ENCODE peak calls at places on chromosomes 5 and 9, in five cellular contexts. One of them, this sample, is unnamed.
A peak's percentile ranks its signal among the peaks of the same experiment; 100 is the strongest.

GRCh38 chr5:68548959-68549676 is 333.6 kb downstream of the PIK3R1 start:
- DNase-seq in cardiac muscle cell: peak; percentile 57
- DNase-seq in astrocyte of the cerebellum: no peak
- DNase-seq in GM12865: no peak
- DNase-seq in choroid plexus epithelial cell: no peak
- DNase-seq in this sample: peak; percentile 79

GRCh38 chr5:157535042-157535865 is 40.3 kb downstream of the ADAM19 start:
- DNase-seq in choroid plexus epithelial cell: peak; percentile 64
- DNase-seq in cardiac muscle cell: peak; percentile 85
- DNase-seq in GM12865: no peak
- DNase-seq in astrocyte of the cerebellum: no peak
- DNase-seq in this sample: peak; percentile 55

GRCh38 chr9:34644766-34645314 is 1.6 kb upstream of the GALT start:
- DNase-seq in choroid plexus epithelial cell: no peak
- DNase-seq in cardiac muscle cell: peak; percentile 14
- DNase-seq in GM12865: no peak
- DNase-seq in astrocyte of the cerebellum: no peak
- DNase-seq in this sample: no peak

GRCh38 chr5:140041099-140041491 is 2.0 kb downstream of the NRG2 start:
- DNase-seq in cardiac muscle cell: no peak
- DNase-seq in GM12865: peak; percentile 30
- DNase-seq in astrocyte of the cerebellum: no peak
- DNase-seq in choroid plexus epithelial cell: no peak
- DNase-seq in this sample: no peak

GRCh38 chr9:137029058-137029922 is 1.3 kb upstream of the ABCA2 start:
- DNase-seq in cardiac muscle cell: peak; percentile 67
- DNase-seq in GM12865: peak; percentile 82
- DNase-seq in astrocyte of the cerebellum: no peak
- DNase-seq in choroid plexus epithelial cell: peak; percentile 57
- DNase-seq in this sample: no peak

GRCh38 chr9:83620841-83621636 is 1.9 kb upstream of the IDNK start:
- DNase-seq in choroid plexus epithelial cell: peak; percentile 68
- DNase-seq in astrocyte of the cerebellum: peak; percentile 12
- DNase-seq in cardiac muscle cell: peak; percentile 63
- DNase-seq in GM12865: peak; percentile 65
- DNase-seq in this sample: peak; percentile 53

GRCh38 chr9:135703726-135704125 is 1.7 kb downstream of the KCNT1 start:
- DNase-seq in choroid plexus epithelial cell: no peak
- DNase-seq in astrocyte of the cerebellum: no peak
- DNase-seq in GM12865: no peak
- DNase-seq in cardiac muscle cell: no peak
- DNase-seq in this sample: no peak

GRCh38 chr5:58491216-58491892 is at the start of gene GAPT:
- DNase-seq in cardiac muscle cell: no peak
- DNase-seq in choroid plexus epithelial cell: no peak
- DNase-seq in GM12865: no peak
- DNase-seq in astrocyte of the cerebellum: no peak
- DNase-seq in this sample: no peak

GRCh38 chr9:133779516-133780403 is 41.6 kb upstream of the SARDH start:
- DNase-seq in GM12865: no peak
- DNase-seq in astrocyte of the cerebellum: no peak
- DNase-seq in choroid plexus epithelial cell: no peak
- DNase-seq in cardiac muscle cell: no peak
- DNase-seq in this sample: no peak

GRCh38 chr9:123073441-123073840 is 40.0 kb downstream of the GPR21 start:
- DNase-seq in choroid plexus epithelial cell: no peak
- DNase-seq in cardiac muscle cell: no peak
- DNase-seq in GM12865: peak; percentile 21
- DNase-seq in astrocyte of the cerebellum: no peak
- DNase-seq in this sample: no peak

GRCh38 chr5:142491260-142491659 is 166.4 kb upstream of the SPRY4 start:
- DNase-seq in GM12865: no peak
- DNase-seq in choroid plexus epithelial cell: no peak
- DNase-seq in cardiac muscle cell: no peak
- DNase-seq in astrocyte of the cerebellum: no peak
- DNase-seq in this sample: no peak

GRCh38 chr9:6414291-6414690 is 1.3 kb downstream of the UHRF2 start:
- DNase-seq in cardiac muscle cell: peak; percentile 60
- DNase-seq in astrocyte of the cerebellum: peak; percentile 63
- DNase-seq in GM12865: peak; percentile 35
- DNase-seq in choroid plexus epithelial cell: peak; percentile 69
- DNase-seq in this sample: peak; percentile 79

GRCh38 chr5:73115399-73116051 is 4.8 kb upstream of the TMEM171 start:
- DNase-seq in GM12865: no peak
- DNase-seq in cardiac muscle cell: peak; percentile 37
- DNase-seq in choroid plexus epithelial cell: peak; percentile 90
- DNase-seq in astrocyte of the cerebellum: peak; percentile 90
- DNase-seq in this sample: peak; percentile 98

GRCh38 chr5:124986667-124987066 is 240.2 kb upstream of the ZNF608 start:
- DNase-seq in GM12865: no peak
- DNase-seq in astrocyte of the cerebellum: no peak
- DNase-seq in cardiac muscle cell: no peak
- DNase-seq in choroid plexus epithelial cell: peak; percentile 28
- DNase-seq in this sample: no peak

GRCh38 chr9:114746591-114746990 is 59.2 kb downstream of the TNFSF15 start:
- DNase-seq in GM12865: no peak
- DNase-seq in cardiac muscle cell: no peak
- DNase-seq in choroid plexus epithelial cell: no peak
- DNase-seq in astrocyte of the cerebellum: no peak
- DNase-seq in this sample: no peak

GRCh38 chr5:67960939-67961338 is 254.6 kb upstream of the PIK3R1 start:
- DNase-seq in choroid plexus epithelial cell: no peak
- DNase-seq in cardiac muscle cell: no peak
- DNase-seq in astrocyte of the cerebellum: no peak
- DNase-seq in GM12865: no peak
- DNase-seq in this sample: no peak

GRCh38 chr5:72252574-72253155 is 67.4 kb downstream of the MRPS27 start:
- DNase-seq in choroid plexus epithelial cell: peak; percentile 47
- DNase-seq in GM12865: no peak
- DNase-seq in astrocyte of the cerebellum: no peak
- DNase-seq in cardiac muscle cell: no peak
- DNase-seq in this sample: no peak

GRCh38 chr5:159385529-159385928 is 55.2 kb upstream of the IL12B start:
- DNase-seq in astrocyte of the cerebellum: no peak
- DNase-seq in GM12865: no peak
- DNase-seq in cardiac muscle cell: no peak
- DNase-seq in choroid plexus epithelial cell: no peak
- DNase-seq in this sample: no peak

GRCh38 chr5:3625626-3626025 is 30.0 kb downstream of the IRX1 start:
- DNase-seq in cardiac muscle cell: no peak
- DNase-seq in astrocyte of the cerebellum: no peak
- DNase-seq in GM12865: no peak
- DNase-seq in choroid plexus epithelial cell: no peak
- DNase-seq in this sample: no peak

GRCh38 chr5:60997721-60998120 is 52.7 kb downstream of the NDUFAF2 start:
- DNase-seq in GM12865: no peak
- DNase-seq in choroid plexus epithelial cell: no peak
- DNase-seq in astrocyte of the cerebellum: no peak
- DNase-seq in cardiac muscle cell: peak; percentile 20
- DNase-seq in this sample: no peak

GRCh38 chr9:22111871-22112247 is 102.8 kb upstream of the CDKN2B start:
- DNase-seq in cardiac muscle cell: peak; percentile 60
- DNase-seq in astrocyte of the cerebellum: peak; percentile 87
- DNase-seq in choroid plexus epithelial cell: peak; percentile 79
- DNase-seq in GM12865: no peak
- DNase-seq in this sample: peak; percentile 92

GRCh38 chr5:180869587-180869986 is 8.5 kb upstream of the ZFP62 start:
- DNase-seq in GM12865: no peak
- DNase-seq in choroid plexus epithelial cell: no peak
- DNase-seq in astrocyte of the cerebellum: no peak
- DNase-seq in cardiac muscle cell: no peak
- DNase-seq in this sample: no peak

GRCh38 chr5:125536582-125536981 is 790.1 kb upstream of the ZNF608 start:
- DNase-seq in choroid plexus epithelial cell: peak; percentile 47
- DNase-seq in cardiac muscle cell: peak; percentile 68
- DNase-seq in GM12865: no peak
- DNase-seq in astrocyte of the cerebellum: peak; percentile 73
- DNase-seq in this sample: peak; percentile 63

GRCh38 chr5:57650360-57651069 is 167.9 kb upstream of the ACTBL2 start:
- DNase-seq in cardiac muscle cell: peak; percentile 68
- DNase-seq in GM12865: peak; percentile 55
- DNase-seq in choroid plexus epithelial cell: peak; percentile 87
- DNase-seq in astrocyte of the cerebellum: no peak
- DNase-seq in this sample: peak; percentile 55

GRCh38 chr5:80254767-80255424 is 952 bp downstream of the SERINC5 start:
- DNase-seq in astrocyte of the cerebellum: no peak
- DNase-seq in GM12865: peak; percentile 5
- DNase-seq in cardiac muscle cell: peak; percentile 24
- DNase-seq in choroid plexus epithelial cell: peak; percentile 48
- DNase-seq in this sample: peak; percentile 49

GRCh38 chr5:148104226-148104625 is 40.4 kb downstream of the SPINK5 start:
- DNase-seq in GM12865: no peak
- DNase-seq in choroid plexus epithelial cell: no peak
- DNase-seq in astrocyte of the cerebellum: no peak
- DNase-seq in cardiac muscle cell: no peak
- DNase-seq in this sample: no peak

GRCh38 chr9:12933957-12934356 is 159.1 kb downstream of the LURAP1L start:
- DNase-seq in astrocyte of the cerebellum: no peak
- DNase-seq in GM12865: no peak
- DNase-seq in choroid plexus epithelial cell: no peak
- DNase-seq in cardiac muscle cell: no peak
- DNase-seq in this sample: no peak

GRCh38 chr5:175697846-175698245 is 40.0 kb downstream of the HRH2 start:
- DNase-seq in choroid plexus epithelial cell: no peak
- DNase-seq in GM12865: no peak
- DNase-seq in cardiac muscle cell: no peak
- DNase-seq in astrocyte of the cerebellum: no peak
- DNase-seq in this sample: no peak

GRCh38 chr5:134509308-134510040 is 16.0 kb upstream of the JADE2 start:
- DNase-seq in GM12865: no peak
- DNase-seq in choroid plexus epithelial cell: no peak
- DNase-seq in astrocyte of the cerebellum: no peak
- DNase-seq in cardiac muscle cell: peak; percentile 29
- DNase-seq in this sample: peak; percentile 50

GRCh38 chr9:35070823-35071813 is 1.3 kb downstream of the VCP start:
- DNase-seq in choroid plexus epithelial cell: peak; percentile 49
- DNase-seq in cardiac muscle cell: peak; percentile 29
- DNase-seq in GM12865: no peak
- DNase-seq in astrocyte of the cerebellum: peak; percentile 23
- DNase-seq in this sample: peak; percentile 50

GRCh38 chr5:144469106-144469505 is 298.4 kb downstream of the KCTD16 start:
- DNase-seq in GM12865: no peak
- DNase-seq in astrocyte of the cerebellum: peak; percentile 20
- DNase-seq in choroid plexus epithelial cell: no peak
- DNase-seq in cardiac muscle cell: no peak
- DNase-seq in this sample: peak; percentile 65

GRCh38 chr5:143594913-143595818 is 191.7 kb upstream of the NR3C1 start:
- DNase-seq in astrocyte of the cerebellum: no peak
- DNase-seq in cardiac muscle cell: no peak
- DNase-seq in GM12865: peak; percentile 63
- DNase-seq in choroid plexus epithelial cell: peak; percentile 62
- DNase-seq in this sample: peak; percentile 31

GRCh38 chr9:14560194-14560593 is 133.0 kb downstream of the ZDHHC21 start:
- DNase-seq in astrocyte of the cerebellum: no peak
- DNase-seq in choroid plexus epithelial cell: no peak
- DNase-seq in cardiac muscle cell: no peak
- DNase-seq in GM12865: peak; percentile 37
- DNase-seq in this sample: no peak

GRCh38 chr5:179321206-179321987 is 23.9 kb downstream of the ADAMTS2 start:
- DNase-seq in cardiac muscle cell: no peak
- DNase-seq in astrocyte of the cerebellum: no peak
- DNase-seq in choroid plexus epithelial cell: no peak
- DNase-seq in GM12865: no peak
- DNase-seq in this sample: no peak

GRCh38 chr5:14400085-14400484 is 181.5 kb upstream of the OTULINL start:
- DNase-seq in astrocyte of the cerebellum: no peak
- DNase-seq in GM12865: no peak
- DNase-seq in choroid plexus epithelial cell: peak; percentile 85
- DNase-seq in cardiac muscle cell: peak; percentile 55
- DNase-seq in this sample: peak; percentile 78

GRCh38 chr5:124735169-124735858 is 11.1 kb downstream of the ZNF608 start:
- DNase-seq in GM12865: no peak
- DNase-seq in cardiac muscle cell: peak; percentile 55
- DNase-seq in choroid plexus epithelial cell: peak; percentile 21
- DNase-seq in astrocyte of the cerebellum: no peak
- DNase-seq in this sample: no peak

GRCh38 chr5:34657550-34657921 is 1.4 kb downstream of the RAI14 start:
- DNase-seq in GM12865: no peak
- DNase-seq in cardiac muscle cell: peak; percentile 76
- DNase-seq in choroid plexus epithelial cell: peak; percentile 64
- DNase-seq in astrocyte of the cerebellum: no peak
- DNase-seq in this sample: peak; percentile 50

GRCh38 chr5:36090033-36090432 is 23.4 kb upstream of the UGT3A2 start:
- DNase-seq in cardiac muscle cell: peak; percentile 24
- DNase-seq in astrocyte of the cerebellum: no peak
- DNase-seq in choroid plexus epithelial cell: peak; percentile 57
- DNase-seq in GM12865: peak; percentile 58
- DNase-seq in this sample: peak; percentile 5
- TF ChIP-seq CTCF in cardiac muscle cell: peak; percentile 37
- TF ChIP-seq CTCF in astrocyte of the cerebellum: peak; percentile 38
- TF ChIP-seq CTCF in choroid plexus epithelial cell: peak; percentile 69
- TF ChIP-seq CTCF in GM12865: peak; percentile 52
- TF ChIP-seq CTCF in this sample: peak; percentile 58

GRCh38 chr5:92081958-92082712 is 699.0 kb upstream of the ARRDC3 start:
- DNase-seq in astrocyte of the cerebellum: no peak
- DNase-seq in GM12865: no peak
- DNase-seq in choroid plexus epithelial cell: no peak
- DNase-seq in cardiac muscle cell: no peak
- DNase-seq in this sample: no peak
- H3K4me3 ChIP-seq in astrocyte of the cerebellum: no peak overlapping the region
- H3K4me3 ChIP-seq in GM12865: no peak overlapping the region
- H3K4me3 ChIP-seq in choroid plexus epithelial cell: no peak overlapping the region
- H3K4me3 ChIP-seq in cardiac muscle cell: no peak overlapping the region
- H3K4me3 ChIP-seq in this sample: no peak overlapping the region

GRCh38 chr5:50562694-50563093 is 103.7 kb upstream of the PARP8 start:
- DNase-seq in GM12865: no peak
- DNase-seq in cardiac muscle cell: no peak
- DNase-seq in astrocyte of the cerebellum: no peak
- DNase-seq in choroid plexus epithelial cell: no peak
- DNase-seq in this sample: no peak
- TF ChIP-seq CTCF in GM12865: no peak
- TF ChIP-seq CTCF in cardiac muscle cell: no peak
- TF ChIP-seq CTCF in astrocyte of the cerebellum: no peak
- TF ChIP-seq CTCF in choroid plexus epithelial cell: no peak
- TF ChIP-seq CTCF in this sample: no peak

GRCh38 chr5:54870251-54870650 is 115.1 kb downstream of the ESM1 start:
- DNase-seq in cardiac muscle cell: no peak
- DNase-seq in GM12865: no peak
- DNase-seq in choroid plexus epithelial cell: no peak
- DNase-seq in astrocyte of the cerebellum: no peak
- DNase-seq in this sample: no peak

GRCh38 chr5:54872810-54873209 is 112.6 kb downstream of the ESM1 start:
- DNase-seq in GM12865: no peak
- DNase-seq in choroid plexus epithelial cell: no peak
- DNase-seq in cardiac muscle cell: no peak
- DNase-seq in astrocyte of the cerebellum: no peak
- DNase-seq in this sample: no peak

GRCh38 chr5:54873696-54874095 is 111.7 kb downstream of the ESM1 start:
- DNase-seq in GM12865: no peak
- DNase-seq in choroid plexus epithelial cell: no peak
- DNase-seq in astrocyte of the cerebellum: no peak
- DNase-seq in cardiac muscle cell: peak; percentile 65
- DNase-seq in this sample: peak; percentile 7

GRCh38 chr5:54876561-54876960 is 108.8 kb downstream of the ESM1 start:
- DNase-seq in cardiac muscle cell: no peak
- DNase-seq in astrocyte of the cerebellum: no peak
- DNase-seq in GM12865: no peak
- DNase-seq in choroid plexus epithelial cell: no peak
- DNase-seq in this sample: no peak

GRCh38 chr5:54874337-54875021 is 110.9 kb downstream of the ESM1 start:
- DNase-seq in astrocyte of the cerebellum: no peak
- DNase-seq in GM12865: no peak
- DNase-seq in cardiac muscle cell: peak; percentile 84
- DNase-seq in choroid plexus epithelial cell: peak; percentile 68
- DNase-seq in this sample: peak; percentile 43
- H3K4me3 ChIP-seq in astrocyte of the cerebellum: no peak overlapping the region
- H3K4me3 ChIP-seq in GM12865: no peak overlapping the region
- H3K4me3 ChIP-seq in cardiac muscle cell: no peak overlapping the region
- H3K4me3 ChIP-seq in choroid plexus epithelial cell: no peak overlapping the region
- H3K4me3 ChIP-seq in this sample: no peak overlapping the region